ENCODE peak calls at places on chromosomes 11 and 22, in five cellular contexts. N, D, B, W and V are unnamed samples.

GRCh38 chr22:47393191-47393590 is 630.7 kb downstream of the TBC1D22A start:
- DNase-seq in B (no peak), W (no peak), N (no peak), D (no peak), V (no peak)

GRCh38 chr11:65911682-65912568 is 6.9 kb downstream of the C11orf68 start:
- DNase-seq in N (peak), W (no peak), D (peak), B (no peak), V (no peak)

GRCh38 chr11:109747839-109748238 is 325.8 kb downstream of the C11orf87 start:
- DNase-seq in W (peak), N (no peak), D (peak), B (no peak), V (no peak)

GRCh38 chr11:124640660-124641059 is 18.0 kb downstream of the TBRG1 start:
- DNase-seq in D (no peak), W (no peak), B (no peak), N (peak), V (no peak)

GRCh38 chr22:35070451-35071093 is 4.6 kb downstream of the ISX start:
- DNase-seq in B (no peak), D (no peak), W (no peak), N (no peak), V (no peak)

GRCh38 chr11:46352063-46352841 is 5.0 kb downstream of the DGKZ start:
- DNase-seq in D (peak), W (peak), B (no peak), N (peak), V (no peak)

GRCh38 chr22:24510694-24511625 is 15.8 kb downstream of the UPB1 start:
- DNase-seq in N (no peak), W (no peak), D (peak), B (no peak), V (no peak)

GRCh38 chr11:75781296-75781695 is 12.7 kb downstream of the DGAT2 start:
- DNase-seq in B (no peak), D (no peak), W (no peak), N (no peak), V (no peak)

GRCh38 chr22:39181778-39182177 is 29.3 kb upstream of the CBX7 start:
- DNase-seq in B (no peak), N (no peak), D (no peak), W (no peak), V (no peak)

GRCh38 chr11:80182906-80183305 is 742.1 kb upstream of the TENM4 start:
- DNase-seq in D (peak), B (no peak), N (no peak), W (no peak), V (no peak)

GRCh38 chr22:35684270-35684700 is 33.4 kb upstream of the APOL5 start:
- DNase-seq in B (no peak), W (no peak), N (peak), D (peak), V (peak)

GRCh38 chr11:93197383-93198220 is at the start of gene SLC36A4:
- DNase-seq in B (peak), D (peak), N (peak), W (peak), V (peak)

GRCh38 chr11:118129475-118130196 is 23.0 kb downstream of the SCN4B start:
- DNase-seq in W (no peak), N (no peak), B (no peak), D (no peak), V (no peak)

GRCh38 chr22:20155330-20156041 is 4.6 kb upstream of the CCDC188 start:
- DNase-seq in B (no peak), N (no peak), W (no peak), D (no peak), V (no peak)

DNA sequence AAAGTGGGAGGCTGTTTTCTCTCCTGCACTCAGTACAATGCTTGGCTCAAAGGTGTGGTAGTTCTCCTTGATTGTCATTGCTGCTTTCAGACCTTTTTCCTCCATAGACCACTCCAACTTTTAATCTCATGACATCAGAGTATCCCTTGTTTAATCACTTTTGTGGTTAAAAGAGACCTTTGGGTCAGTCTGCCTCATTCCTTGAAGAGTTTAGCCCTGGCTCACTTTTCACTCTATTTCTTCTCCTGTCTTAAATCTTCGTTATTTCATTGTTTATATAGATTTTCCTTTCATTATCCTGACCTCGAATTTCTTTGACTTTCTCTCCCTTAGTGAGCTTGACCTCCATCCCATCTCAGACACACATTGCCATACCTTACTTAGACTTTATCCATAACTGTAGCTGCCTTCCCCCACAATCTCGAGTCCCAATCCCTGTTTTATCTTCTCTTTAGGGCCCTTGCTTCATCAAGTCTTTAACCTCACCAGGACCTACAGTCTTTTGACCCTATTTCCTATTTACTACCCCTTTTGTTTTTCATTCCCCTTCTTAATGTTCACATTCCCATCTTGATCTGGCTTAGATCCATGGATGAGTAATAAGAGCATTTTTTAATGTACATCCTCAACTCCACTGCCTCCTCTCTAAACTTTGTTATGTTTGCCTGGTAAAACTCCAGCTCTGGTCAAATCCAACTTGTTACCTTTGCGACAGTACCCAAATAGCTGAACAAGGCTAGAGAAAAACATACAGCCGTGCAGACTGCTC is 9.5 kb downstream of the ATXN10 start:
- DNase-seq in N (no peak), B (no peak), W (no peak), D (peak), V (no peak)
- H4K8ac ChIP-seq in N (no peak), B (no peak), W (no peak), D (no peak), V (no peak)

DNA sequence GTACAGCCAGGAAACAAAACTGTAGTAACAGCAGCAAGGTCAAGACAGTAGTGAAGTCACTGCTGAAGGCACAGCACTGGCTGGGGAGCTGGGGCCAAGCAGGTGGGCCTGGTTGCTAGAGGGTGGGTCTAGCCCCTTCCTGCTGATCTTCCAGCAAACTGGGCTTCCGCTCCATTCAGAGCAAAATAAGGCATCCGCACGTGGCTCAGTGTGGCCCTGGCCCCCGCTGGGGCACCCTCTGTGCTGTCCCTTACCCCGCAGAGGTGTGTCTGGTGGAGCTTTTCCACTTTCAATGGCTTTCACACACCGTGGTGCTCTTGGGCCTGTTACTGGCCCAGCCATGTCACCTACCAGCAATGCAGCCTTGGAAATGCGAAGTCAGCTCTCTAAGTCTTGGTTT is 162.4 kb upstream of the B3GAT1 start:
- DNase-seq in N (no peak), B (no peak), W (no peak), D (no peak), V (no peak)
- H2BK12ac ChIP-seq in N (no peak), B (no peak), W (no peak), D (no peak), V (no peak)

GRCh38 chr11:69913591-69914285 is 94.5 kb upstream of the FGF3 start:
- DNase-seq in N (peak), W (no peak), B (no peak), D (no peak), V (no peak)

GRCh38 chr11:69915501-69916250 is 96.5 kb upstream of the FGF3 start:
- DNase-seq in D (peak), B (no peak), W (peak), N (peak), V (peak)

GRCh38 chr11:69916806-69917387 is 97.7 kb upstream of the FGF3 start:
- DNase-seq in D (no peak), B (no peak), W (no peak), N (no peak), V (no peak)

GRCh38 chr11:69914286-69915150 is 95.3 kb upstream of the FGF3 start:
- DNase-seq in D (no peak), B (no peak), N (peak), W (no peak), V (no peak)

DNA sequence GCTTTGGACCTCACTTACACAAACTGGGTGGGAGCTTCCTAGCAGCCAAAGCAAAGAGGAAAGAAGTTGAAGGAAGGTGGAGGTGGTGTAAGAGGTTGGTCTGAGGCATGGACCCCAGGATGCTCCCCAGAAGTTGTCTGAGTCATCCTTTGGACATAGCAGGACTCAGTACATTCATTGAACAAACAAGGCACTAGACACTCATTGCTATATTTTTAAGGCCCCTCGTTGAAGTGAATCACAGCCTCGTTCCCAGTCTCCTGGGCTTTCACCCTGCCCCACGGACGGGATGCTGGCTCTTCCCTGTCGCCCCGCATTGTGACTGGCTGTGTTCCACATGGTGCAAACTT is 95.9 kb upstream of the FGF3 start:
- DNase-seq in W (no peak), N (no peak), B (no peak), D (no peak), V (no peak)
- H4K8ac ChIP-seq in W (no peak), N (no peak), B (no peak), D (no peak), V (no peak)

GRCh38 chr22:49348631-49349030 is 479.0 kb downstream of the BRD1 start:
- DNase-seq in B (no peak), D (no peak), N (no peak), W (no peak), V (no peak)
- H2BK12ac ChIP-seq in B (no peak), D (no peak), N (no peak), W (no peak), V (no peak)

GRCh38 chr11:73157141-73158010 is 15.3 kb upstream of the FCHSD2 start:
- DNase-seq in W (peak), N (no peak), D (peak), B (no peak), V (no peak)
- H4K8ac ChIP-seq in W (no peak), N (no peak), D (no peak), B (no peak), V (no peak)

GRCh38 chr11:57568330-57568766 is 876 bp upstream of the UBE2L6 start:
- DNase-seq in W (peak), B (peak), D (peak), N (peak), V (peak)
- H2BK12ac ChIP-seq in W (no peak), B (peak), D (peak), N (no peak), V (peak)

DNA sequence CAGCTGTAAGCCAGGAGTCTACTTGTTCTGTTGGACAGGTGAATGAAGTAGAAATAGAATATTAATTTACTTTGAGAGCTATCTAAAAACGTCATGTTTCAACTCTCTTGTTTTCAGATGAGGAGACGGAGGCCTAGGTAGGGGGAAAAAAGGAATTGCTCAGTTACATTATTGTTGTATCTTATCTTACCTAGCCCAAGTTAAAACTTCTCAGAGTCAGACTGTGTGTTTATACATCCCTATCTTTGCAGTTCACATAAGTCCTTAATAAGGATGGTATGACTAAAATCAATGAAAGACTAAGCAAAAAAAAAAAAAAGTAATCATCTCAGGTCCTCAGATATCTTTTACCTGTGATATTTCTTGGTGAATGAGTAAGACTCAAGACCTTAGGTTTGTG is 62.8 kb downstream of the TEAD1 start:
- DNase-seq in B (no peak), W (no peak), D (no peak), N (no peak), V (no peak)
- H4K8ac ChIP-seq in B (no peak), W (no peak), D (no peak), N (no peak), V (no peak)

DNA sequence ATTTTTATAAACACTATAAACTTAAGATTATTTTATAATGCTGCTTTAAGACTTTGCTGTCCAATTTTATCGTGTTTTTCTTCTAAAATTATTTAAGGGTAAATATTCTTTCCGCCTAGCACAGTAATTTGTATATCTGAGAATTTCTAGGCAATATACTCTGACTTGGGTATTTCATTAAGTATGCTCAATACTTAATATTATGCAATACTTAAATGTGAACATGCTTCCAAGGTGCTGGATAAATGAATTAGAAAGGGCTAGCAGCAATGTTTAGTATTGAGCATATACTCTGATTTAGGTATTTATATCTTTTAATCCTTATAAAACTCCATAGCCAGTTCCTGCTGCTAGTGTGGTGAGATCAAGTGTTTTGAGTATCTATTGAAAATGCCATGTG is 60.3 kb upstream of the ANO3 start:
- DNase-seq in N (no peak), D (no peak), B (no peak), W (no peak), V (no peak)
- H2BK12ac ChIP-seq in N (no peak), D (no peak), B (no peak), W (no peak), V (no peak)